ENCODE peak calls at places on chromosomes 11 and 22, in five cellular contexts. T is neural progenitor cell, H is H9, R is GM23338, Y is PC-9. A is an unnamed sample.

GRCh38 chr22:27867114-27867957 is 51.7 kb downstream of the PITPNB start:
- DNase-seq in T (no peak), H (no peak), R (no peak), Y (no peak), A (no peak)

GRCh38 chr11:59776210-59777066 is 21.3 kb downstream of the STX3 start:
- DNase-seq in T (no peak), H (no peak), R (no peak), Y (peak; percentile 57), A (no peak)

GRCh38 chr11:14566331-14567063 is 46.3 kb upstream of the PSMA1 start:
- DNase-seq in T (no peak), H (no peak), R (no peak), Y (no peak), A (no peak)

GRCh38 chr11:110908401-110909106 is 196.3 kb upstream of the ARHGAP20 start:
- DNase-seq in T (no peak), H (no peak), R (no peak), Y (no peak), A (peak; percentile 11)

GRCh38 chr11:103773059-103773458 is 263.4 kb upstream of the DDI1 start:
- DNase-seq in T (no peak), H (no peak), R (no peak), Y (no peak), A (no peak)

GRCh38 chr11:122756417-122756816 is 81.9 kb upstream of the CRTAM start:
- DNase-seq in T (no peak), H (no peak), R (no peak), Y (no peak), A (peak; percentile 91)

GRCh38 chr11:211741-212140 is 4.2 kb downstream of the RIC8A start:
- DNase-seq in T (no peak), H (no peak), R (no peak), Y (no peak), A (no peak)

GRCh38 chr11:34910817-34911216 is 5.4 kb downstream of the APIP start:
- DNase-seq in T (no peak), H (no peak), R (no peak), Y (no peak), A (peak; percentile 43)

GRCh38 chr11:1568451-1568911 is 3.6 kb downstream of the DUSP8 start:
- DNase-seq in T (peak; percentile 88), H (peak; percentile 84), R (peak; percentile 91), Y (no peak), A (peak; percentile 18)

GRCh38 chr11:21635359-21635758 is 557.5 kb upstream of the ANO5 start:
- DNase-seq in T (no peak), H (no peak), R (no peak), Y (no peak), A (no peak)

GRCh38 chr11:12301379-12301778 is 76.0 kb upstream of the PARVA start:
- DNase-seq in T (no peak), H (no peak), R (no peak), Y (no peak), A (no peak)

GRCh38 chr11:48001438-48002021 is 21.2 kb downstream of the PTPRJ start:
- DNase-seq in T (no peak), H (no peak), R (no peak), Y (no peak), A (peak; percentile 75)

GRCh38 chr11:47998345-47998732 is 18.0 kb downstream of the PTPRJ start:
- DNase-seq in T (no peak), H (no peak), R (no peak), Y (no peak), A (no peak)

GRCh38 chr11:48002565-48002964 is 22.2 kb downstream of the PTPRJ start:
- DNase-seq in T (no peak), H (no peak), R (no peak), Y (no peak), A (peak; percentile 58)

GRCh38 chr11:47998733-47999359 is 18.5 kb downstream of the PTPRJ start:
- DNase-seq in T (no peak), H (no peak), R (no peak), Y (no peak), A (no peak)

GRCh38 chr11:48000432-48000831 is 20.1 kb downstream of the PTPRJ start:
- DNase-seq in T (no peak), H (no peak), R (no peak), Y (no peak), A (no peak)
- H3K79me2 ChIP-seq in T (peaks cover 18% of the 10 kb centered on the region), H (peaks cover 2% of the 10 kb centered on the region), R (peaks cover 49% of the 10 kb centered on the region), Y (peaks cover 80% of the 10 kb centered on the region), A (peaks cover 12% of the 10 kb centered on the region)

DNA sequence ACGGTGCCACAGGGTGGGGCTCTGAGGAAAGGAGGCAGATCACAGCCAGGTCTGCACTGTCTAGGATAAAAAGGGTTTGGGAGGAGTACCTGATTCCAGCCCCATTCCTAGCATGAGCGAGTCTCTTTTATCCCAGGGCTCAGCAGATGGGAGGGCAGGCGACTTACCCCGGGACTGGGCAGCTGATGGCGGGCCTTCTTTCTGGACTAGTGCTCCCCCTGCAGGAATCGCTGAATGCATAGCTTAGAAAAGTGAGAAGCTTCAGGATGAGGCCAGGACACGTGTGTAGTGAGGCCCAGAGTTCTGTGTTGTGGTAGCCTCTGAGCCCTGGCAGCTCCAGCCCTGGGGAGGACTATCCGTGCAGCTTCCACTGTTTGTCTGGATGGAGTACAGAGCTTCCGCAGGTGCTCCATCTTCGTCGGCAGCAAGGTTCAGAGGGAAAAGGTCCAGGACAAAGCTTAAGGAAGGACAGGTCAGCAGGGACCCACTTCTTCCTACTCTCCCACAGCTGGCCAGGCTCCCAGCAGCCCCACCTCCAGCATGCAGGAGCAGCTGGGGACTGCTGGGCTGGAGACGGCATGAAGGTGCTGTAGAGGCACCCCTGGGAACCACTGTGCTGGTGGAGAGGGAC is 30.4 kb downstream of the COMMD9 start:
- DNase-seq in T (peak; percentile 84), H (peak; percentile 83), R (peak; percentile 89), Y (peak; percentile 35), A (peak; percentile 12)
- TF ChIP-seq CTCF in T (peak; percentile 79), H (peak; percentile 80), R (peak; percentile 76), Y (peak; percentile 71), A (peak; percentile 61)

GRCh38 chr22:44971651-44972362 is 38.0 kb downstream of the PHF21B start:
- DNase-seq in T (no peak), H (no peak), R (no peak), Y (no peak), A (no peak)
- H3K79me2 ChIP-seq in T (peaks cover 83% of the 10 kb centered on the region), H (peaks cover 6% of the 10 kb centered on the region), R (peaks cover 43% of the 10 kb centered on the region), Y (no peaks in the 10 kb centered on the region), A (no peaks in the 10 kb centered on the region)

GRCh38 chr11:39374963-39375698 is 2084.3 kb downstream of the LRRC4C start:
- DNase-seq in T (peak; percentile 49), H (no peak), R (peak; percentile 53), Y (no peak), A (peak; percentile 22)
- TF ChIP-seq CTCF in T (peak; percentile 76), H (peak; percentile 80), R (peak; percentile 73), Y (peak; percentile 84), A (peak; percentile 85)

GRCh38 chr11:77118971-77119370 is 9.1 kb upstream of the MYO7A start:
- DNase-seq in T (no peak), H (no peak), R (no peak), Y (no peak), A (no peak)
- H3K79me2 ChIP-seq in T (no peaks in the 10 kb centered on the region), H (no peaks in the 10 kb centered on the region), R (no peaks in the 10 kb centered on the region), Y (no peaks in the 10 kb centered on the region), A (no peaks in the 10 kb centered on the region)

GRCh38 chr11:66719111-66719872 is 9.7 kb downstream of the SPTBN2 start:
- DNase-seq in T (no peak), H (no peak), R (no peak), Y (peak; percentile 38), A (no peak)

GRCh38 chr11:66720223-66720898 is 8.7 kb downstream of the SPTBN2 start:
- DNase-seq in T (peak; percentile 79), H (peak; percentile 93), R (peak; percentile 91), Y (peak; percentile 98), A (no peak)

GRCh38 chr11:66717925-66718319 is 11.1 kb downstream of the SPTBN2 start:
- DNase-seq in T (no peak), H (no peak), R (no peak), Y (peak; percentile 27), A (no peak)

GRCh38 chr11:66720899-66721470 is 8.0 kb downstream of the SPTBN2 start:
- DNase-seq in T (no peak), H (no peak), R (no peak), Y (no peak), A (no peak)

DNA sequence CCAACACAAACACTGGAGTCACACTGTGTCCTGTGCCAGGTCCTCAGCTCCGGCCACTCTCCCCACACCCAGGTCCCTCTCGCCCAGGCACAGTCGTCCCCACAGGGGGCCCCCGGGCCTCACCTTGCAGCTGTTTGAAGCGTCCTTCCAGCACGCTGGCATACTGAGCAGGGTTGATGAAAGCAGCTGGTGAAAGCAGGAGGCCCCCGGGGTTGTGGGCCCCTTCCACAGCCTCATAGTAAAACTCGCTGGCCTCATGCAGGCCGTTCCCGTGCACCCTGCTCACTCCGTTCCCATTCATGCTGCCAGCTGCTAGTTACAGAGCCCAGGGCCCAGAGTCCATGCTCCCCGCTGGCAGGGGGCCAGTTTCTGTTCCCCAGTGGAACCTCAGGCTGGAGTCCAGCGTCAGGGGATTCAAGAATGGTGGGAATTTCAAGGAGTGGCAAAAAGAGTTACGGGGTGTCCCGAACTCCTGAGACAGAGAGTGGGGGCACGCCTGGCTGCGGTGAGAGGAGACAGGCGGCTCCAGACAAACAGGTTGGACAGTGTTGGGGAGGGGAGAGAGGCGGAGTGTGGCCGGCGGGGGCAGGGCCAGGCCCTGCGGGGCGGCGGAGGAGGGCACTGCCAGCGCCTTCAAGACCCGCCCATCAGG is 10.6 kb downstream of the SPTBN2 start:
- DNase-seq in T (no peak), H (peak; percentile 56), R (peak; percentile 71), Y (peak; percentile 94), A (no peak)
- TF ChIP-seq CTCF in T (no peak), H (no peak), R (peak; percentile 58), Y (peak; percentile 55), A (no peak)

A was measured in OCI-LY7.